ENCODE peak calls at places on chromosome 15, in four cellular contexts. One of them, this sample, is unnamed. For H3K36me3, the result is how much of the 10 kb centered on the place peaks cover.

GRCh38 chr15:89836255-89837133 is 21.8 kb upstream of the ANPEP start:
- DNase-seq in mammary epithelial cell: peak
- DNase-seq in breast epithelium: no peak
- DNase-seq in CD8-positive, alpha-beta memory T cell: no peak
- DNase-seq in this sample: peak

GRCh38 chr15:58410353-58410752 is 21.4 kb upstream of the LIPC start:
- DNase-seq in mammary epithelial cell: no peak
- DNase-seq in CD8-positive, alpha-beta memory T cell: peak
- DNase-seq in breast epithelium: no peak
- DNase-seq in this sample: no peak

GRCh38 chr15:89946681-89947313 is 34.0 kb upstream of the ARPIN start:
- DNase-seq in CD8-positive, alpha-beta memory T cell: no peak
- DNase-seq in breast epithelium: no peak
- DNase-seq in mammary epithelial cell: no peak
- DNase-seq in this sample: no peak

GRCh38 chr15:70569718-70570231 is 193.6 kb downstream of the UACA start:
- DNase-seq in breast epithelium: no peak
- DNase-seq in mammary epithelial cell: peak
- DNase-seq in CD8-positive, alpha-beta memory T cell: no peak
- DNase-seq in this sample: peak

GRCh38 chr15:72609862-72610261 is 44.6 kb upstream of the GOLGA6B start:
- DNase-seq in mammary epithelial cell: no peak
- DNase-seq in CD8-positive, alpha-beta memory T cell: no peak
- DNase-seq in breast epithelium: no peak
- DNase-seq in this sample: no peak

GRCh38 chr15:63434567-63435219 is 53.0 kb upstream of the CA12 start:
- DNase-seq in breast epithelium: no peak
- DNase-seq in mammary epithelial cell: no peak
- DNase-seq in CD8-positive, alpha-beta memory T cell: no peak
- DNase-seq in this sample: no peak

GRCh38 chr15:62248277-62248974 is 83.3 kb upstream of the C2CD4B start:
- DNase-seq in mammary epithelial cell: peak
- DNase-seq in CD8-positive, alpha-beta memory T cell: no peak
- DNase-seq in breast epithelium: no peak
- DNase-seq in this sample: no peak

GRCh38 chr15:90883971-90884718 is at the start of gene FES:
- DNase-seq in mammary epithelial cell: no peak
- DNase-seq in breast epithelium: peak
- DNase-seq in CD8-positive, alpha-beta memory T cell: no peak
- DNase-seq in this sample: no peak

GRCh38 chr15:71071529-71071928 is 43.7 kb upstream of the THSD4 start:
- DNase-seq in mammary epithelial cell: no peak
- DNase-seq in breast epithelium: no peak
- DNase-seq in CD8-positive, alpha-beta memory T cell: no peak
- DNase-seq in this sample: no peak

GRCh38 chr15:79370716-79371115 is 59.8 kb downstream of the TMED3 start:
- DNase-seq in CD8-positive, alpha-beta memory T cell: no peak
- DNase-seq in breast epithelium: no peak
- DNase-seq in mammary epithelial cell: no peak
- DNase-seq in this sample: peak

GRCh38 chr15:95897651-95898050 is 432.8 kb upstream of the NR2F2 start:
- DNase-seq in CD8-positive, alpha-beta memory T cell: no peak
- DNase-seq in mammary epithelial cell: no peak
- DNase-seq in breast epithelium: no peak
- DNase-seq in this sample: no peak

GRCh38 chr15:51692154-51692553 is 10.9 kb downstream of the SCG3 start:
- DNase-seq in mammary epithelial cell: no peak
- DNase-seq in breast epithelium: no peak
- DNase-seq in CD8-positive, alpha-beta memory T cell: no peak
- DNase-seq in this sample: no peak

GRCh38 chr15:85973584-85974347 is 105.9 kb upstream of the AGBL1 start:
- DNase-seq in breast epithelium: no peak
- DNase-seq in mammary epithelial cell: no peak
- DNase-seq in CD8-positive, alpha-beta memory T cell: no peak
- DNase-seq in this sample: no peak

GRCh38 chr15:100099976-100100375 is 241.8 kb downstream of the ADAMTS17 start:
- DNase-seq in CD8-positive, alpha-beta memory T cell: no peak
- DNase-seq in breast epithelium: no peak
- DNase-seq in mammary epithelial cell: no peak
- DNase-seq in this sample: no peak

GRCh38 chr15:72124218-72124617 is 6.0 kb downstream of the SENP8 start:
- DNase-seq in mammary epithelial cell: no peak
- DNase-seq in CD8-positive, alpha-beta memory T cell: no peak
- DNase-seq in breast epithelium: no peak
- DNase-seq in this sample: no peak

DNA sequence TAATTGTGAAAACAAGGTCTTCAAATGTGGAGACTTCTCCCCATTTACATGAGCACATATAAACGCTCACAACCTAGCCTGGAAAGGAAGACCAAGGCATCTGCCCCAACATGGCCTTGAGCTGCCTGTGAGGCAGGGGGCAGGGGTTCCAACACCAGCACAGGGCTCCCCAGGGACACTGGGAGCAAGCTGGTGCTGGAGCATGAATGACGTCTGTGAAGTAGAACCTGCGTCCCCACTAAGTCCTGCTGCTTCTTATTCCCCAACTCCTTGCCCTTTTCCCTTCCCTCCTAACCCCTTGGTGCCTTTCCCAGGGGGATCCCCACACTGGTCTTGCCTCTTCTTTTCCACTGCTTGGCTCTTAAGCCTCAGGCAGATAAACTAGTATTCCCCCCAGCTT is 93.1 kb downstream of the RBPMS2 start:
- DNase-seq in breast epithelium: no peak
- DNase-seq in mammary epithelial cell: no peak
- DNase-seq in CD8-positive, alpha-beta memory T cell: no peak
- DNase-seq in this sample: no peak
- H3K36me3 ChIP-seq in breast epithelium: under half
- H3K36me3 ChIP-seq in mammary epithelial cell: under half
- H3K36me3 ChIP-seq in CD8-positive, alpha-beta memory T cell: half or more
- H3K36me3 ChIP-seq in this sample: half or more

DNA sequence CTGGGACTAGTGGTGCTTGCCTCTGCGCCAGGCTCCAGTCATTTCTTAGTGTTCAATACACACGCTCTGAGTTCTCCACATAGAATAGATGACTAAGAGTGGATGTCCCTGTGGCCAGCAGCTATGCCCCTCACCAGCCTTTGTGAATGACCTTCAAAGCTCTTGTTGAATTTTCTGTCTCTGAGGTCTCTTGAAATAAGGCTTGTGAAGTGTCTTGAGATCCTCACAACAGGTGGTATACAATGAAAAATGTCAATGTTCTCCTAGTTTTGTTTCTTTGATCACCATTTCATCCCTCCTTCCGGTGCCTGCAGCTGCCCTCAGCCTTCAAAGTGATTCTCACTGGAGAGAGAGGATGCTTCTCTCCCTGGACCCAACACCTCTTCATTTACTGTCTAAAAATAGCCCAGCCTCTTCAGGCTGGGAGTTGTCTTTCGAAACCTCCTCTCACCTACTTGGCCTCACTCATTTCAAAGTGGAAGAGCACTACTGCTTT is 5.4 kb downstream of the MAPKBP1 start:
- DNase-seq in mammary epithelial cell: no peak
- DNase-seq in CD8-positive, alpha-beta memory T cell: no peak
- DNase-seq in breast epithelium: no peak
- DNase-seq in this sample: no peak
- H3K27ac ChIP-seq in mammary epithelial cell: peak
- H3K27ac ChIP-seq in CD8-positive, alpha-beta memory T cell: no peak
- H3K27ac ChIP-seq in breast epithelium: peak
- H3K27ac ChIP-seq in this sample: no peak

GRCh38 chr15:69439623-69440022 is 13.0 kb upstream of the RPLP1 start:
- DNase-seq in breast epithelium: no peak
- DNase-seq in CD8-positive, alpha-beta memory T cell: no peak
- DNase-seq in mammary epithelial cell: no peak
- DNase-seq in this sample: no peak

GRCh38 chr15:69446947-69447346 is 5.7 kb upstream of the RPLP1 start:
- DNase-seq in breast epithelium: no peak
- DNase-seq in mammary epithelial cell: no peak
- DNase-seq in CD8-positive, alpha-beta memory T cell: no peak
- DNase-seq in this sample: no peak

GRCh38 chr15:69443032-69443611 is 9.5 kb upstream of the RPLP1 start:
- DNase-seq in breast epithelium: no peak
- DNase-seq in CD8-positive, alpha-beta memory T cell: no peak
- DNase-seq in mammary epithelial cell: no peak
- DNase-seq in this sample: no peak

GRCh38 chr15:69444686-69445085 is 7.9 kb upstream of the RPLP1 start:
- DNase-seq in CD8-positive, alpha-beta memory T cell: no peak
- DNase-seq in mammary epithelial cell: no peak
- DNase-seq in breast epithelium: no peak
- DNase-seq in this sample: no peak
- H3K36me3 ChIP-seq in CD8-positive, alpha-beta memory T cell: under half
- H3K36me3 ChIP-seq in mammary epithelial cell: under half
- H3K36me3 ChIP-seq in breast epithelium: under half
- H3K36me3 ChIP-seq in this sample: under half

GRCh38 chr15:40928351-40928974 is 677 bp upstream of the DLL4 start:
- DNase-seq in breast epithelium: no peak
- DNase-seq in CD8-positive, alpha-beta memory T cell: no peak
- DNase-seq in mammary epithelial cell: peak
- DNase-seq in this sample: no peak
- H3K27ac ChIP-seq in breast epithelium: peak
- H3K27ac ChIP-seq in CD8-positive, alpha-beta memory T cell: no peak
- H3K27ac ChIP-seq in mammary epithelial cell: no peak
- H3K27ac ChIP-seq in this sample: no peak

GRCh38 chr15:40296561-40297230 is 11.0 kb downstream of the PLCB2 start:
- DNase-seq in CD8-positive, alpha-beta memory T cell: no peak
- DNase-seq in breast epithelium: no peak
- DNase-seq in mammary epithelial cell: no peak
- DNase-seq in this sample: no peak
- H3K36me3 ChIP-seq in CD8-positive, alpha-beta memory T cell: under half
- H3K36me3 ChIP-seq in breast epithelium: under half
- H3K36me3 ChIP-seq in mammary epithelial cell: under half
- H3K36me3 ChIP-seq in this sample: under half

GRCh38 chr15:98677345-98678059 is 29.2 kb downstream of the IGF1R start:
- DNase-seq in breast epithelium: no peak
- DNase-seq in CD8-positive, alpha-beta memory T cell: no peak
- DNase-seq in mammary epithelial cell: no peak
- DNase-seq in this sample: no peak
- H3K27ac ChIP-seq in breast epithelium: peak
- H3K27ac ChIP-seq in CD8-positive, alpha-beta memory T cell: no peak
- H3K27ac ChIP-seq in mammary epithelial cell: no peak
- H3K27ac ChIP-seq in this sample: no peak

This sample was measured in brain microvascular endothelial cell.